ENCODE peak calls at places on chromosomes 13 and 19, in ten cellular contexts. X, C, K, G, E, Z, P, N, H and J are unnamed samples.

GRCh38 chr19:48418317-48419064 is 25.0 kb downstream of the GRIN2D start:
- DNase-seq in X (no peak), C (no peak), K (no peak), G (no peak), E (no peak), Z (no peak), P (no peak), N (no peak), H (no peak), J (no peak)

GRCh38 chr13:45870232-45870631 is 18.7 kb upstream of the SIAH3 start:
- DNase-seq in X (no peak), C (no peak), K (no peak), G (no peak), E (no peak), Z (no peak), P (no peak), N (no peak), H (no peak), J (no peak)

GRCh38 chr19:49336482-49337266 is 1.5 kb downstream of the CD37 start:
- DNase-seq in X (no peak), C (peak; percentile 51), K (no peak), G (peak; percentile 44), E (no peak), Z (no peak), P (no peak), N (no peak), H (no peak), J (no peak)

GRCh38 chr13:106383791-106384190 is 151.7 kb downstream of the EFNB2 start:
- DNase-seq in X (no peak), C (no peak), K (no peak), G (no peak), E (no peak), Z (no peak), P (no peak), N (no peak), H (no peak), J (no peak)

GRCh38 chr19:41321204-41321599 is 11.2 kb downstream of the CCDC97 start:
- DNase-seq in X (no peak), C (no peak), K (no peak), G (no peak), E (no peak), Z (no peak), P (no peak), N (no peak), H (no peak), J (no peak)

GRCh38 chr19:57515218-57515617 is 11.9 kb upstream of the ZNF549 start:
- DNase-seq in X (no peak), C (no peak), K (no peak), G (no peak), E (no peak), Z (no peak), P (no peak), N (no peak), H (no peak), J (no peak)

GRCh38 chr19:11598103-11598483 is 810 bp downstream of the ZNF627 start:
- DNase-seq in X (no peak), C (no peak), K (no peak), G (no peak), E (no peak), Z (no peak), P (no peak), N (peak; percentile 62), H (no peak), J (peak; percentile 2)

GRCh38 chr13:60431108-60431700 is 34.2 kb downstream of the TDRD3 start:
- DNase-seq in X (peak; percentile 46), C (no peak), K (no peak), G (no peak), E (no peak), Z (no peak), P (no peak), N (no peak), H (no peak), J (peak; percentile 26)

GRCh38 chr13:46097015-46097414 is 7.8 kb downstream of the CPB2 start:
- DNase-seq in X (no peak), C (no peak), K (peak; percentile 44), G (no peak), E (no peak), Z (no peak), P (no peak), N (no peak), H (no peak), J (no peak)

GRCh38 chr19:2253106-2254051 is 2.8 kb downstream of the JSRP1 start:
- DNase-seq in X (no peak), C (peak; percentile 58), K (no peak), G (peak; percentile 82), E (no peak), Z (no peak), P (no peak), N (no peak), H (no peak), J (no peak)

GRCh38 chr13:56752630-56753029 is 388.1 kb upstream of the PRR20A start:
- DNase-seq in X (no peak), C (no peak), K (no peak), G (no peak), E (no peak), Z (no peak), P (no peak), N (no peak), H (no peak), J (no peak)

GRCh38 chr13:27053902-27054595 is 117.6 kb downstream of the USP12 start:
- DNase-seq in X (peak; percentile 89), C (no peak), K (no peak), G (no peak), E (peak; percentile 66), Z (no peak), P (no peak), N (no peak), H (no peak), J (peak; percentile 64)

GRCh38 chr13:71213252-71213821 is 653.7 kb downstream of the DACH1 start:
- DNase-seq in X (no peak), C (no peak), K (no peak), G (no peak), E (no peak), Z (no peak), P (no peak), N (no peak), H (no peak), J (no peak)

GRCh38 chr13:60227168-60227567 is 63.4 kb upstream of the DIAPH3 start:
- DNase-seq in X (no peak), C (no peak), K (no peak), G (no peak), E (no peak), Z (no peak), P (no peak), N (no peak), H (no peak), J (no peak)

GRCh38 chr19:11092181-11092538 is 2.9 kb downstream of the LDLR start:
- DNase-seq in X (peak; percentile 58), C (no peak), K (peak; percentile 46), G (no peak), E (no peak), Z (no peak), P (no peak), N (no peak), H (no peak), J (peak; percentile 67)

GRCh38 chr13:75021151-75021550 is 460.8 kb downstream of the TBC1D4 start:
- DNase-seq in X (no peak), C (no peak), K (no peak), G (no peak), E (no peak), Z (no peak), P (no peak), N (no peak), H (no peak), J (no peak)

GRCh38 chr13:73505487-73505886 is 446.7 kb downstream of the KLF5 start:
- DNase-seq in X (no peak), C (no peak), K (no peak), G (no peak), E (no peak), Z (no peak), P (no peak), N (no peak), H (no peak), J (no peak)

GRCh38 chr19:18202759-18203407 is 959 bp downstream of the RAB3A start:
- DNase-seq in X (peak; percentile 9), C (peak; percentile 68), K (peak; percentile 27), G (peak; percentile 60), E (peak; percentile 11), Z (peak; percentile 65), P (no peak), N (peak; percentile 76), H (no peak), J (no peak)
- H3K4me3 ChIP-seq in X (peak overlapping the region; percentile 62), C (peak overlapping the region; percentile 30), K (peak overlapping the region; percentile 32), G (peak overlapping the region; percentile 91), E (peak overlapping the region; percentile 66), Z (peak overlapping the region; percentile 67), P (peak overlapping the region; percentile 26), N (peak overlapping the region; percentile 73), H (peak overlapping the region; percentile 53), J (peak overlapping the region; percentile 79)

DNA sequence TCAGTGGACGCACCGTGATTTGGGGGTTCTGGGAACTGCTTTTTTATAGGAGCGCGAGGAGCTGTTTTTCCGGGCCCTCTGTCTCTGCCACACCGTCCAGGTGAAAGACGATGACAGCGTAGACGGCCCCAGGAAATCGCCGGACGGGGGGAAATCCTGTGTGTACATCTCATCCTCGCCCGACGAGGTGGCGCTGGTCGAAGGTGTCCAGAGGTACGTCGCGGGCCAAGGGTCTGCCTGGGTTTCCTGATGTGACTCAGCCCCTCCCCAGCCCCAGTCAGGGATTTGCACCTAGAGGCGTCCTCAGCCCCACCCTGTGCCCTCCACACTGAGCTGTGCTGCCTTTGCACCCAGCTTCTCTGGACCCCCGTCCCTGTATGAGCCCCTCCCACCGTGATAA is 136.2 kb upstream of the MCF2L start:
- DNase-seq in X (no peak), C (no peak), K (no peak), G (no peak), E (no peak), Z (no peak), P (no peak), N (no peak), H (no peak), J (no peak)
- H3K36me3 ChIP-seq in X (peaks cover 5% of the 10 kb centered on the region), C (peaks cover 5% of the 10 kb centered on the region), K (no peaks in the 10 kb centered on the region), G (peaks cover 14% of the 10 kb centered on the region), E (peaks cover 33% of the 10 kb centered on the region), Z (peaks cover 92% of the 10 kb centered on the region), P (peaks cover 81% of the 10 kb centered on the region), N (peaks cover 33% of the 10 kb centered on the region), H (peaks cover 70% of the 10 kb centered on the region), J (no peaks in the 10 kb centered on the region)

GRCh38 chr13:102770435-102770834 is 3.2 kb downstream of the TEX30 start:
- DNase-seq in X (no peak), C (no peak), K (no peak), G (no peak), E (no peak), Z (no peak), P (no peak), N (no peak), H (no peak), J (no peak)
- H3K4me3 ChIP-seq in X (no peak overlapping the region), C (no peak overlapping the region), K (no peak overlapping the region), G (no peak overlapping the region), E (no peak overlapping the region), Z (no peak overlapping the region), P (no peak overlapping the region), N (no peak overlapping the region), H (no peak overlapping the region), J (no peak overlapping the region)

DNA sequence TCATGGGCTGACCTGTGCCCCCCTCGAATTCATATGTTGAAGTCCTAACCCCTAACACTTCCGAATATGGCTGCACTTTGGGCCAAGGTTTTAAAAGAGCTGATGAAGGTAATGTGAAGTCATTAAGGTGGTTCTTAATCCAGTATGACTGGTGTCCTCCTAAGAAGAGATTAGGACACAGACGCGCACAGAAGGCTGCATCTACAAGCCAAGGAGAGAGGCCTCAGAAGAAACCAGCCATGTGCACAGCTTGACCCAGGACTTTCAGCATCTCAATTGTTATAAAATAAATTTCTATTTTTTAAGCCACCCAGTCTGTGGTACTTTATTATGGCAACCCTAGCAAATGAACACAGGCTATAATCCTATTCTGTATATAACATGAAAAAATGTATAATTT is 99.9 kb downstream of the DOCK9 start:
- DNase-seq in X (no peak), C (no peak), K (no peak), G (no peak), E (no peak), Z (no peak), P (no peak), N (no peak), H (no peak), J (no peak)
- H3K36me3 ChIP-seq in X (peaks cover 13% of the 10 kb centered on the region), C (peaks cover 8% of the 10 kb centered on the region), K (no peaks in the 10 kb centered on the region), G (peaks cover 54% of the 10 kb centered on the region), E (peaks cover 39% of the 10 kb centered on the region), Z (peaks cover 54% of the 10 kb centered on the region), P (peaks cover 82% of the 10 kb centered on the region), N (peaks cover 42% of the 10 kb centered on the region), H (peaks cover 46% of the 10 kb centered on the region), J (peaks cover 22% of the 10 kb centered on the region)